ENCODE peak calls at places on chromosomes 11 and 22, in four cellular contexts. O, W, D and K are unnamed samples.

GRCh38 chr11:46677169-46677568 is 23.2 kb downstream of the ARHGAP1 start:
- DNase-seq in O (no peak), W (no peak), D (peak; percentile 35), K (no peak)

GRCh38 chr22:19448076-19448607 is 631 bp upstream of the C22orf39 start:
- DNase-seq in O (peak; percentile 57), W (no peak), D (no peak), K (peak; percentile 26)

GRCh38 chr22:49689255-49689770 is 138.4 kb downstream of the BRD1 start:
- DNase-seq in O (no peak), W (no peak), D (no peak), K (no peak)

GRCh38 chr11:3052109-3052479 is 5.1 kb downstream of the CARS1 start:
- DNase-seq in O (no peak), W (no peak), D (peak; percentile 31), K (no peak)

GRCh38 chr11:64796047-64796756 is 6.8 kb downstream of the MAP4K2 start:
- DNase-seq in O (no peak), W (no peak), D (no peak), K (no peak)

GRCh38 chr11:108286369-108286768 is 63.5 kb downstream of the ATM start:
- DNase-seq in O (no peak), W (peak; percentile 9), D (no peak), K (no peak)

GRCh38 chr11:87604350-87604749 is 566.6 kb downstream of the TMEM135 start:
- DNase-seq in O (no peak), W (no peak), D (no peak), K (no peak)

GRCh38 chr11:2531277-2531986 is 86.6 kb downstream of the KCNQ1 start:
- DNase-seq in O (peak; percentile 80), W (peak; percentile 42), D (peak; percentile 87), K (peak; percentile 82)

GRCh38 chr11:79390923-79391322 is 49.9 kb downstream of the TENM4 start:
- DNase-seq in O (no peak), W (no peak), D (no peak), K (no peak)

GRCh38 chr11:129077191-129077590 is 114.9 kb downstream of the ARHGAP32 start:
- DNase-seq in O (no peak), W (no peak), D (no peak), K (no peak)

GRCh38 chr11:103683581-103683980 is 352.9 kb upstream of the DDI1 start:
- DNase-seq in O (no peak), W (no peak), D (no peak), K (no peak)

GRCh38 chr11:119355091-119355843 is 8.8 kb upstream of the MFRP start:
- DNase-seq in O (no peak), W (no peak), D (no peak), K (no peak)

GRCh38 chr22:48332438-48333322 is 1495.0 kb downstream of the BRD1 start:
- DNase-seq in O (peak; percentile 2), W (no peak), D (no peak), K (no peak)

GRCh38 chr22:44645083-44645482 is 56.9 kb upstream of the PRR5 start:
- DNase-seq in O (no peak), W (no peak), D (no peak), K (no peak)
- H3K27me3 ChIP-seq in O (no peaks in the 10 kb centered on the region), W (no peaks in the 10 kb centered on the region), D (no peaks in the 10 kb centered on the region), K (no peaks in the 10 kb centered on the region)

GRCh38 chr11:45444796-45445195 is 158.7 kb upstream of the SYT13 start:
- DNase-seq in O (no peak), W (no peak), D (no peak), K (no peak)
- H3K27me3 ChIP-seq in O (no peaks in the 10 kb centered on the region), W (no peaks in the 10 kb centered on the region), D (no peaks in the 10 kb centered on the region), K (no peaks in the 10 kb centered on the region)

GRCh38 chr22:44668190-44668885 is 33.7 kb upstream of the PRR5 start:
- DNase-seq in O (no peak), W (no peak), D (peak; percentile 64), K (no peak)

GRCh38 chr22:44670220-44670983 is 31.6 kb upstream of the PRR5 start:
- DNase-seq in O (no peak), W (no peak), D (no peak), K (no peak)

GRCh38 chr22:44667829-44668189 is 34.2 kb upstream of the PRR5 start:
- DNase-seq in O (peak; percentile 53), W (peak; percentile 95), D (peak; percentile 36), K (no peak)

GRCh38 chr22:44668886-44669724 is 32.9 kb upstream of the PRR5 start:
- DNase-seq in O (no peak), W (no peak), D (peak; percentile 58), K (no peak)

DNA sequence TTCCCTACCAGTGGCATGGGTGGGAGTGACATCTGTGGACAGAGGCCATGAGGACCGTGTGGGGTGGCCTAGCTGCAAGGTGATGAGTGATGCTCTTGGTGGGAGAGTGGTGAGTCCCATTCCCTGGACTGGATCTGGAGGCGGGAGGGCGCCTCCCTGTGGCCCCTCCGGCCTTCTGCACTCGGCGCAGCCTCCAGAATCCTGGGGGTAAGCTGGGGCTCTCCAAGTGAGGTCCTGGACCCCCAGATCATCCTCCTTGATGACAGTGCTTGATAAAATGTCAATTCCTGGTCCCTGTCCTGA is 32.3 kb upstream of the PRR5 start:
- DNase-seq in O (no peak), W (no peak), D (no peak), K (no peak)
- H3K27me3 ChIP-seq in O (peaks cover 32% of the 10 kb centered on the region), W (no peaks in the 10 kb centered on the region), D (no peaks in the 10 kb centered on the region), K (no peaks in the 10 kb centered on the region)

GRCh38 chr22:37440875-37441274 is 13.6 kb upstream of the ELFN2 start:
- DNase-seq in O (no peak), W (no peak), D (no peak), K (no peak)
- H3K27me3 ChIP-seq in O (peaks cover 42% of the 10 kb centered on the region), W (peaks cover 2% of the 10 kb centered on the region), D (no peaks in the 10 kb centered on the region), K (no peaks in the 10 kb centered on the region)

DNA sequence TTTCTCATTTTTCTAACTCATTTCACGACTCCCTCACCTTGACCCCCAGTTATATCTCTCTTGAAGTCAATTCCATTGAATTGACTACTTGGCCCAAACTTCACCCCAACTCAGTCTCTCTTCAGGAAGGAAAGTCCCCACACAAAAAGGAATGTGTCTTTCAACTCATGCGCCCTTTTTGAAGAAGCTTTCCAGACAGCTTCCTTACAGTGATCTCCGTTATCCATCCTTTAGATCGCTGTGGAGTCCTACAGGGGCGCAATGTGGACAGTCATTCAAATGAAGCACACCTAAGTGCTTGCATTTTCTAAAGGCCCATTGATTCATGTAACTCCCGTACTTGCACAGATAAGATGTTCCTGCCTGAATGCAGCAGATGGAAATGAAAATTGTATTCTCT is 101.1 kb upstream of the VPREB1 start:
- DNase-seq in O (no peak), W (no peak), D (no peak), K (no peak)
- H3K27me3 ChIP-seq in O (peaks cover 72% of the 10 kb centered on the region), W (peaks cover 42% of the 10 kb centered on the region), D (no peaks in the 10 kb centered on the region), K (no peaks in the 10 kb centered on the region)